ENCODE peak calls at places on chromosomes 13 and 19, in ten cellular contexts. J, S, P, A, I, X, L, W, H and N are unnamed samples.
A peak's percentile ranks its signal among the peaks of the same experiment; 100 is the strongest.

GRCh38 chr19:39738809-39739208 is 980 bp upstream of the CLC start:
- DNase-seq in J (no peak), S (no peak), P (no peak), A (no peak), I (no peak), X (no peak), L (no peak), W (no peak), H (no peak), N (no peak)

GRCh38 chr13:70253834-70254233 is 145.6 kb upstream of the KLHL1 start:
- DNase-seq in J (no peak), S (no peak), P (no peak), A (no peak), I (no peak), X (peak; percentile 70), L (peak; percentile 46), W (no peak), H (no peak), N (no peak)

GRCh38 chr13:100673376-100673830 is 1.2 kb downstream of the TMTC4 start:
- DNase-seq in J (no peak), S (no peak), P (peak; percentile 24), A (no peak), I (no peak), X (no peak), L (no peak), W (no peak), H (no peak), N (no peak)

GRCh38 chr13:113586661-113587479 is 2.3 kb downstream of the TFDP1 start:
- DNase-seq in J (no peak), S (no peak), P (peak; percentile 7), A (no peak), I (no peak), X (no peak), L (no peak), W (peak; percentile 27), H (no peak), N (no peak)

GRCh38 chr19:47028372-47028672 is 8.7 kb downstream of the NPAS1 start:
- DNase-seq in J (no peak), S (no peak), P (no peak), A (no peak), I (no peak), X (no peak), L (no peak), W (no peak), H (no peak), N (no peak)

GRCh38 chr19:6259312-6259861 is 20.4 kb downstream of the MLLT1 start:
- DNase-seq in J (no peak), S (no peak), P (no peak), A (no peak), I (no peak), X (peak; percentile 66), L (no peak), W (no peak), H (no peak), N (no peak)

GRCh38 chr13:28805193-28805819 is 14.8 kb upstream of the MTUS2 start:
- DNase-seq in J (no peak), S (no peak), P (no peak), A (no peak), I (no peak), X (peak; percentile 40), L (no peak), W (peak; percentile 49), H (peak; percentile 25), N (no peak)

GRCh38 chr13:57633141-57633949 is 1.8 kb downstream of the PCDH17 start:
- DNase-seq in J (no peak), S (no peak), P (no peak), A (peak; percentile 26), I (no peak), X (no peak), L (no peak), W (no peak), H (peak; percentile 10), N (peak; percentile 36)

GRCh38 chr19:1408300-1409203 is 1.2 kb downstream of the DAZAP1 start:
- DNase-seq in J (no peak), S (peak; percentile 60), P (peak; percentile 54), A (peak; percentile 70), I (no peak), X (peak; percentile 78), L (peak; percentile 37), W (peak; percentile 62), H (peak; percentile 62), N (no peak)

DNA sequence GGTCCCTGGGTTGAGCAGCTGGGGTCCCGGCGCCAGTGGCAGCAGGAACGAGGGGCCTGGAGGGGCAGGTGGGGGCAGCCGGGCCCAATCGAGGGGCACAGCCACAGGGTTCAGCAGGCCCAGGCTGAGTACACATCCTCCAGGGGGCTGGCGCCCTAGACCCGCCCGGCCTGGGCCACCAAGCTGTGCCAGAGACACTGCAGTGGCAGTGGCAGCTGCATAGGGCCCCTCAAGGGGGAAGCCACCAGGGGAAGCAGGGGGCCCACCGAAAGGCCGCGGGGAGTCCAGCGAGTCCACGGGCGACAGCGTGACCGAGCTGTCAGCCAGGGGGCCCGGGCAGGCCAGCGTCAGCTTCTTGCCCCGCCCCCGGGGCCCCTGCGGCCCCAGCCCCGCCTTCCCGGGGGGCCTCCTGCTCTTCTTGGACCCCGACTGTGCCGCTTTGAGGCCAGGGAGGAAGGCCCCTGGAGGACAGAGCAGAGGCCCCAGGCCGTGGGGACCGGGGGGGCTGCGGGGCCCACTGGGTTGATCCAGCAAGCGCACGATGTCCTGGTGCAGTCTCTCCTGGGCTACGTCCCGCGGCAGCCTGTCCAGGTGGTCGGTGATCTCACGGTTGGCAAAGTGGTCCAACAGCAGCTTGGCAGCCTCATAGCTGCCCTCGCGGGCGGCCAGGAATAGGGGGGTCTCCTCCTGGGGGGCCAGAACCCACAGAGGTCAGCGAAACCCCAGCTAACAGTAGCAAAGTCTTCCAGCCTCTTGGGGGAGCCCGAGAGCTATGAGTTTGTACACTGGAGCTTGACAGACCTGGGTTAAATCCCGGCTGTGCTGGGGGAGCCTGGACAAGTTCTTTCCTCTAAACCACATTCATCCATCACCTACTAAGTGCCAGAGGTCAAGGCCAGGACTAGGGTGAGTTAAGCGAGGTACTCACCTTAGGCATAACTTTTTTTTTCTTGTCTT is 39.5 kb downstream of the NOTCH3 start:
- DNase-seq in J (no peak), S (no peak), P (no peak), A (no peak), I (no peak), X (peak; percentile 47), L (no peak), W (peak; percentile 67), H (no peak), N (no peak)
- TF ChIP-seq CTCF in J (no peak), S (no peak), P (no peak), A (no peak), I (no peak), X (peak; percentile 59), L (peak; percentile 57), W (peak; percentile 71), H (peak; percentile 36), N (no peak)

GRCh38 chr13:110306340-110306959 is 507 bp downstream of the COL4A1 start:
- DNase-seq in J (no peak), S (no peak), P (no peak), A (no peak), I (no peak), X (peak; percentile 68), L (no peak), W (no peak), H (peak; percentile 65), N (no peak)
- TF ChIP-seq CTCF in J (no peak), S (no peak), P (no peak), A (no peak), I (no peak), X (peak; percentile 19), L (peak; percentile 13), W (no peak), H (no peak), N (no peak)

GRCh38 chr19:35931874-35932202 is 4.3 kb upstream of the LRFN3 start:
- DNase-seq in J (no peak), S (no peak), P (no peak), A (no peak), I (no peak), X (no peak), L (no peak), W (no peak), H (no peak), N (no peak)
- TF ChIP-seq CTCF in J (no peak), S (no peak), P (no peak), A (no peak), I (no peak), X (no peak), L (no peak), W (no peak), H (no peak), N (peak; percentile 58)

GRCh38 chr19:18338471-18339001 is 1.9 kb upstream of the PGPEP1 start:
- DNase-seq in J (no peak), S (no peak), P (no peak), A (peak; percentile 65), I (no peak), X (no peak), L (no peak), W (no peak), H (no peak), N (no peak)

GRCh38 chr19:18340990-18341868 is 831 bp downstream of the PGPEP1 start:
- DNase-seq in J (no peak), S (peak; percentile 57), P (peak; percentile 31), A (peak; percentile 83), I (no peak), X (peak; percentile 50), L (no peak), W (peak; percentile 80), H (peak; percentile 43), N (peak; percentile 90)

GRCh38 chr19:18342090-18342632 is 1.8 kb downstream of the PGPEP1 start:
- DNase-seq in J (no peak), S (no peak), P (no peak), A (no peak), I (no peak), X (no peak), L (no peak), W (no peak), H (no peak), N (no peak)

GRCh38 chr19:18340237-18340989 is at the start of gene PGPEP1:
- DNase-seq in J (no peak), S (peak; percentile 65), P (peak; percentile 70), A (peak; percentile 63), I (no peak), X (peak; percentile 59), L (no peak), W (peak; percentile 80), H (peak; percentile 71), N (peak; percentile 53)

DNA sequence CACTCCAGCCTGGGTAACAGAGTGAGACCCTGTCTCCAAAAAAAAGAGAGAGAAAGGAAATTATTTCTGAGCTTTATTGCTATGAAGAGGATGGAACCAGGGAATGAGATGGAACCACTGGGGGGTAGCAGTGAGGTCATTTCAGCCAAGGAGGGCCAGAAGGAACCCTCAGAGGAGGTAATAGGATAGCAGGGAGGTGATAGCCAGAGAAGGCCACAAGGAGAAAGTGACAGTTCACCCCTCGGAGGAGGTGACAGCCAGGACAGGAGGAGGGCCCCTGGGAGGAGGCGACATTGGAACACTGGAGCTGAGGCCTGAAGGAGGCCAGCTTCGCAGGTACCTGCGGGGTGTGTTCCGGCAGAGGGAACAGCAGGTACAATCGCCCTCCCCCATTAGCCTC is 695 bp upstream of the PGPEP1 start:
- DNase-seq in J (no peak), S (no peak), P (no peak), A (no peak), I (no peak), X (peak; percentile 40), L (no peak), W (peak; percentile 41), H (no peak), N (no peak)
- TF ChIP-seq CTCF in J (no peak), S (no peak), P (no peak), A (no peak), I (peak; percentile 29), X (peak; percentile 52), L (peak; percentile 61), W (peak; percentile 27), H (peak; percentile 30), N (no peak)